ENCODE peak calls at places on chromosomes 6 and 20, in eight cellular contexts. M is right cardiac atrium, C is C1 segment of cervical spinal cord, W is psoas muscle, S is GM03348, U is left ventricle myocardium inferior, E is omental fat pad, X is DMS153. D is an unnamed sample.

GRCh38 chr6:140256213-140256612 is 881.8 kb upstream of the CITED2 start:
- DNase-seq in M (no peak), C (no peak), W (no peak), S (no peak), U (no peak), E (no peak), X (no peak), D (no peak)

GRCh38 chr20:15654208-15654649 is 919.0 kb downstream of the KIF16B start:
- DNase-seq in M (no peak), C (no peak), W (no peak), S (peak), U (no peak), E (no peak), X (peak), D (no peak)

GRCh38 chr20:57435498-57436222 is 44.5 kb downstream of the RBM38 start:
- DNase-seq in M (peak), C (peak), W (peak), S (no peak), U (peak), E (no peak), X (peak), D (no peak)

GRCh38 chr20:35344354-35344837 is 52.2 kb upstream of the FAM83C start:
- DNase-seq in M (peak), C (no peak), W (peak), S (peak), U (peak), E (peak), X (peak), D (no peak)

GRCh38 chr20:62578294-62578897 is 63.9 kb upstream of the SLCO4A1 start:
- DNase-seq in M (no peak), C (no peak), W (no peak), S (no peak), U (no peak), E (no peak), X (no peak), D (no peak)

GRCh38 chr6:119071576-119071975 is 6.9 kb downstream of the FAM184A start:
- DNase-seq in M (no peak), C (no peak), W (no peak), S (no peak), U (no peak), E (no peak), X (no peak), D (no peak)

GRCh38 chr6:166119116-166119911 is 48.3 kb downstream of the TBXT start:
- DNase-seq in M (no peak), C (no peak), W (no peak), S (no peak), U (no peak), E (no peak), X (no peak), D (no peak)

GRCh38 chr6:139014945-139015344 is 13.6 kb upstream of the ABRACL start:
- DNase-seq in M (no peak), C (no peak), W (no peak), S (no peak), U (peak), E (no peak), X (peak), D (no peak)

GRCh38 chr6:98976674-98977365 is 29.1 kb upstream of the FBXL4 start:
- DNase-seq in M (no peak), C (no peak), W (no peak), S (no peak), U (no peak), E (no peak), X (no peak), D (no peak)

GRCh38 chr6:137216875-137217553 is 2.2 kb downstream of the IFNGR1 start:
- DNase-seq in M (peak), C (no peak), W (no peak), S (no peak), U (no peak), E (no peak), X (no peak), D (no peak)

GRCh38 chr6:61947311-61947970 is 338.6 kb downstream of the KHDRBS2 start:
- DNase-seq in M (no peak), C (no peak), W (no peak), S (no peak), U (no peak), E (no peak), X (no peak), D (no peak)

GRCh38 chr6:168374051-168374502 is 54.5 kb upstream of the DACT2 start:
- DNase-seq in M (peak), C (no peak), W (no peak), S (no peak), U (no peak), E (no peak), X (peak), D (no peak)

GRCh38 chr6:28719275-28719940 is 193.7 kb downstream of the GPX5 start:
- DNase-seq in M (no peak), C (no peak), W (no peak), S (no peak), U (no peak), E (no peak), X (no peak), D (no peak)

GRCh38 chr20:37299718-37300529 is 10.5 kb downstream of the MANBAL start:
- DNase-seq in M (peak), C (no peak), W (no peak), S (peak), U (no peak), E (no peak), X (no peak), D (no peak)

GRCh38 chr6:43840490-43841218 is 70.6 kb downstream of the VEGFA start:
- DNase-seq in M (no peak), C (no peak), W (no peak), S (peak), U (no peak), E (no peak), X (no peak), D (no peak)

GRCh38 chr20:21202284-21202683 is 76.4 kb downstream of the KIZ start:
- DNase-seq in M (no peak), C (no peak), W (no peak), S (no peak), U (no peak), E (no peak), X (no peak), D (no peak)

GRCh38 chr6:133983099-133983939 is 30.3 kb downstream of the TBPL1 start:
- DNase-seq in M (no peak), C (no peak), W (no peak), S (no peak), U (no peak), E (no peak), X (no peak), D (no peak)

GRCh38 chr6:30154709-30155521 is 6.1 kb downstream of the TRIM10 start:
- DNase-seq in M (no peak), C (no peak), W (no peak), S (peak), U (no peak), E (no peak), X (peak), D (no peak)

GRCh38 chr6:150301871-150302800 is 66.7 kb upstream of the IYD start:
- DNase-seq in M (no peak), C (no peak), W (no peak), S (peak), U (no peak), E (no peak), X (no peak), D (no peak)

GRCh38 chr6:169289671-169290408 is 36.2 kb upstream of the THBS2 start:
- DNase-seq in M (peak), C (no peak), W (peak), S (peak), U (peak), E (no peak), X (no peak), D (no peak)

GRCh38 chr20:57482796-57483195 is 42.1 kb downstream of the CTCFL start:
- DNase-seq in M (no peak), C (no peak), W (no peak), S (no peak), U (no peak), E (no peak), X (no peak), D (no peak)

GRCh38 chr6:89161326-89162046 is 15.6 kb downstream of the PM20D2 start:
- DNase-seq in M (no peak), C (no peak), W (no peak), S (no peak), U (no peak), E (no peak), X (no peak), D (no peak)

GRCh38 chr6:142242269-142242668 is 59.5 kb upstream of the ADGRG6 start:
- DNase-seq in M (no peak), C (no peak), W (no peak), S (peak), U (no peak), E (no peak), X (no peak), D (no peak)

D was measured in thoracic aorta.